ENCODE peak calls at places on chromosomes 16 and 17, in four cellular contexts. W, B, K and J are unnamed samples. For H3K9me3, the result is how much of the 10 kb centered on the place peaks cover.

GRCh38 chr16:57482845-57483545 is 3.3 kb downstream of the DOK4 start:
- DNase-seq in W (peak), B (no peak), K (no peak), J (no peak)

GRCh38 chr17:68172461-68172954 is 75.3 kb upstream of the AMZ2 start:
- DNase-seq in W (peak), B (peak), K (peak), J (peak)

GRCh38 chr16:22814330-22815105 is 556 bp downstream of the HS3ST2 start:
- DNase-seq in W (no peak), B (no peak), K (no peak), J (no peak)

GRCh38 chr17:19380551-19381284 is 2.4 kb downstream of the MAPK7 start:
- DNase-seq in W (no peak), B (no peak), K (no peak), J (no peak)

GRCh38 chr17:63623786-63624185 is 1.6 kb downstream of the MAP3K3 start:
- DNase-seq in W (no peak), B (no peak), K (no peak), J (no peak)

GRCh38 chr16:24001706-24002105 is 165.9 kb downstream of the PRKCB start:
- DNase-seq in W (no peak), B (no peak), K (no peak), J (no peak)

GRCh38 chr17:29141484-29141835 is 38.7 kb downstream of the MYO18A start:
- DNase-seq in W (no peak), B (no peak), K (no peak), J (no peak)

GRCh38 chr17:1908699-1909309 is 79.0 kb downstream of the RPA1 start:
- DNase-seq in W (peak), B (peak), K (peak), J (peak)

GRCh38 chr16:64234200-64234599 is 887.7 kb downstream of the CDH11 start:
- DNase-seq in W (no peak), B (no peak), K (no peak), J (no peak)

GRCh38 chr17:8162997-8163977 is 539 bp upstream of the VAMP2 start:
- DNase-seq in W (no peak), B (no peak), K (no peak), J (no peak)

GRCh38 chr16:72517154-72517553 is 345.2 kb upstream of the PMFBP1 start:
- DNase-seq in W (no peak), B (no peak), K (no peak), J (no peak)

DNA sequence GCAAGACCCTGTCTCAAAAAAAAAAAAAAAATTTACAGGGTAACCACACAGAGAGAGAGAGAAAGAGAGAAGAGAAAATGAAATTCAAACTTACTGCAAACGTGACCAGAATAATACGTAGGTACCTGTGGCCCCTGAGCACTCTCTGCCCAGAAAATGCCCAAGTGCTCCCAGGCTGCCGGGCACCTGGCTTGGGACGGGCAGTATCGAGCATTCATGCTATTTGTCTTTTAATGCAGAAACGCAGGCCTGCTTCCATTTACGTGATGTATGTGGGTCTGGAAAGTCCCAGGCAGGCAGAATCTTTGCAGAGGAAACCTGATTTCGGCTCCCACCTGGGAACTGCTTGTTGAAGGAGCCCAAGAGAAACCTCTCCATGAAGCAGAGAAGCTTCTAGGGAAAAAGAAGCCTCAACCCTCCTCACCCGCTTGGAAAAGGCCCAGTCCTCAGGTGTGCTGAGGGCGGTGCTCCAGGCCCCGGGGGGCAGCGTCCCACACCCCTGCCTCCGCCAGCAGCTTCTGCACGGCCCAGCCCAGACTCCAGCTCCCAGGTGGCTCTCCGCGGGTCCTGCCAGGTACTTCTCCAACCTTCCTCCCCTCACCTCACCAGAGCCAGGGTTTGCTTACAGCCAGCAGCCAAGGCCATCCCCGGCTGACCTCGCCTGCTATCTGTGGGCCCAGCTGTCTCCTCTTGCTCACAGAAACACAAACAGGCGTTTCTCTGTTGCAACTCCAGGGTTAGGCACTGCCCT is 14.0 kb downstream of the RPH3AL start:
- DNase-seq in W (peak), B (no peak), K (no peak), J (no peak)
- TF ChIP-seq TCF7L2 in W (no peak), B (no peak), K (no peak), J (no peak)

GRCh38 chr17:79009397-79010303 is at the start of gene CANT1:
- DNase-seq in W (peak), B (peak), K (peak), J (no peak)
- H3K9me3 ChIP-seq in W (under half), B (under half), K (under half), J (under half)

GRCh38 chr16:4920826-4921225 is 16.1 kb downstream of the PPL start:
- DNase-seq in W (no peak), B (no peak), K (no peak), J (no peak)

GRCh38 chr16:4925791-4926190 is 11.2 kb downstream of the PPL start:
- DNase-seq in W (no peak), B (no peak), K (no peak), J (no peak)

GRCh38 chr16:4924593-4925378 is 12.2 kb downstream of the PPL start:
- DNase-seq in W (peak), B (no peak), K (no peak), J (no peak)

GRCh38 chr16:4923853-4924252 is 13.1 kb downstream of the PPL start:
- DNase-seq in W (no peak), B (no peak), K (no peak), J (no peak)

DNA sequence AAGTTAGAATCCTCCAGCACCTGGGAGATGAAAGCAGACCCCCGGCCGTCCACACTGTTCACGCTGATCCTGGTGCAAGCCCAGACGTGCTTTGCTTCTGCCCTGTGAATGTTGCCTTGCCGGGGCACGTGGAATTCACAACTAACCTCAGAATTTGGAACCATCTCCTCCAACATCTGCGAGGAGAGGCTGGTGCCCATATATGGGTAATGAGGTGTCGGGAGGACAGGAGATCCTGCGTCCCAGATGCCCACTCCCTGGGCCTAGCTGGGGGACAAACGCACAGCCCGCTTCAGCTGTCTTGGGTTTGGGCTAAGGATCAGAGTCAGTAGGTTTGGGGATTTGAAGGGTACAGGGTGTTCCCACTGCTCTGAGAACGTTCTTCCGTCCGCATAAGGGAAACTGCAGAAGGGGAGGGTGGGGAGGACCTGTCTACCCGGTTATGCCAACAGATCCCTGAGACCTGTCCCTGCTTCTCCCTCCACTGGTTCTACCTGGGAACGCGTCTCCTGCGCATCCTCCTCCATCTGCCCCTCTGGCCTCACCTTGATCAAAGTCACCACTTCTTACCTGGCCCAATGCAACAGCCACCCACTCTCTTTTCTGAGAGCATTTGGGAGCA is 14.1 kb downstream of the PPL start:
- DNase-seq in W (no peak), B (no peak), K (no peak), J (no peak)
- H3K4me3 ChIP-seq in W (no peak), B (no peak), K (no peak), J (no peak)

GRCh38 chr16:2471653-2472487 is 773 bp downstream of the NTN3 start:
- DNase-seq in W (no peak), B (no peak), K (no peak), J (no peak)

GRCh38 chr16:2470234-2470601 is 879 bp upstream of the NTN3 start:
- DNase-seq in W (no peak), B (no peak), K (no peak), J (no peak)

GRCh38 chr16:2472488-2472864 is 1.4 kb downstream of the NTN3 start:
- DNase-seq in W (no peak), B (no peak), K (no peak), J (no peak)

GRCh38 chr16:2470603-2471015 is 488 bp upstream of the NTN3 start:
- DNase-seq in W (no peak), B (no peak), K (no peak), J (no peak)

DNA sequence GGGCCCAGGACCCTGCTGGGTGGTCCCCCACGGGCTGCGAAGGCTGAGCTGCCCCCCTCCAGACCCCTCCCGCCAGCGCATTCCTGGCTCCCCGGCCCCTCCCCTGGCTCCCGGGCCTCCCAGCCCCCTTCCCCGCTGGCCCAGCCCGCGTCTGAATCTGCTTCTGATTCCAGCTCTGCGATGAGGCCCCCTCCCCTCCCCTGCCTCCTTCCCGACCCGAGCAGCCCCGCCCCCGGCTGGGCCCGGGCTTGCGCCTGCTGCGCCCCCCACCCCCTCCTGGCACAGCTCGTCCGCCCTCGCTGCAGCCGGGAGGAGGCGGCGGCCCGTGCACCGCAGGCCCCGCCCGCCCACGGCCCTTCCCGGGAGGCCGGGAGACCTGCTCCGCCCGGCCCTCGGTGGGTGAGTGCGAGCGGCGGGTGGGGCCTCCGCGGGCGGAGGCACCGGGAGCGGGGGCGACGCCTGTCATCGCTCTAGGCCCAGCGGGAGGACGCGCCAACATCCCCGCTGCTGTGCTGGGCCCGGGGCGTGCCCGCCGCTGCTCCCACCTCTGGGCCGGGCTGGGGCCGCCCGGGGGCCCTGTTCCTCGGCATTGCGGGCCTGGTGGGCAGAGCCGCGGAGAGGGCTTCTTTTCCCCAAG is at the start of gene NTN3:
- DNase-seq in W (no peak), B (no peak), K (peak), J (no peak)
- TF ChIP-seq TCF7L2 in W (no peak), B (no peak), K (no peak), J (no peak)